ENCODE peak calls at places on chromosomes 6 and 20, in four cellular contexts. One of them, this sample, is unnamed.

GRCh38 chr20:19114410-19114809 is 98.0 kb upstream of the SLC24A3 start:
- DNase-seq in neuronal stem cell: no peak
- DNase-seq in mesenchymal stem cell: no peak
- DNase-seq in trophoblast cell: no peak
- DNase-seq in this sample: no peak

GRCh38 chr6:45686841-45687569 is 309.3 kb upstream of the SUPT3H start:
- DNase-seq in mesenchymal stem cell: no peak
- DNase-seq in trophoblast cell: no peak
- DNase-seq in neuronal stem cell: no peak
- DNase-seq in this sample: no peak

GRCh38 chr6:87378947-87379346 is 28.8 kb upstream of the CFAP206 start:
- DNase-seq in trophoblast cell: no peak
- DNase-seq in neuronal stem cell: no peak
- DNase-seq in mesenchymal stem cell: no peak
- DNase-seq in this sample: no peak

GRCh38 chr6:36526066-36526465 is 21.2 kb downstream of the STK38 start:
- DNase-seq in neuronal stem cell: no peak
- DNase-seq in mesenchymal stem cell: no peak
- DNase-seq in trophoblast cell: no peak
- DNase-seq in this sample: no peak

GRCh38 chr20:48205281-48205782 is 420.1 kb upstream of the SULF2 start:
- DNase-seq in neuronal stem cell: no peak
- DNase-seq in trophoblast cell: no peak
- DNase-seq in mesenchymal stem cell: no peak
- DNase-seq in this sample: no peak

GRCh38 chr6:41185991-41186675 is 14.8 kb downstream of the TREML2 start:
- DNase-seq in mesenchymal stem cell: no peak
- DNase-seq in neuronal stem cell: no peak
- DNase-seq in trophoblast cell: no peak
- DNase-seq in this sample: no peak

GRCh38 chr6:116229287-116229913 is 24.5 kb downstream of the TSPYL4 start:
- DNase-seq in mesenchymal stem cell: peak; percentile 71
- DNase-seq in neuronal stem cell: peak; percentile 92
- DNase-seq in trophoblast cell: no peak
- DNase-seq in this sample: peak; percentile 97

GRCh38 chr20:57589123-57589727 is 28.3 kb downstream of the PCK1 start:
- DNase-seq in trophoblast cell: no peak
- DNase-seq in mesenchymal stem cell: no peak
- DNase-seq in neuronal stem cell: no peak
- DNase-seq in this sample: no peak

GRCh38 chr6:133262804-133263203 is 21.6 kb downstream of the EYA4 start:
- DNase-seq in neuronal stem cell: no peak
- DNase-seq in mesenchymal stem cell: no peak
- DNase-seq in trophoblast cell: no peak
- DNase-seq in this sample: no peak

GRCh38 chr6:156359912-156360311 is 417.3 kb upstream of the ARID1B start:
- DNase-seq in trophoblast cell: no peak
- DNase-seq in neuronal stem cell: no peak
- DNase-seq in mesenchymal stem cell: no peak
- DNase-seq in this sample: peak; percentile 81

GRCh38 chr6:34240329-34241248 is 3.9 kb downstream of the HMGA1 start:
- DNase-seq in neuronal stem cell: no peak
- DNase-seq in mesenchymal stem cell: no peak
- DNase-seq in trophoblast cell: no peak
- DNase-seq in this sample: no peak

GRCh38 chr6:37021356-37022129 is 16.1 kb downstream of the FGD2 start:
- DNase-seq in mesenchymal stem cell: peak; percentile 62
- DNase-seq in trophoblast cell: no peak
- DNase-seq in neuronal stem cell: no peak
- DNase-seq in this sample: peak; percentile 63

DNA sequence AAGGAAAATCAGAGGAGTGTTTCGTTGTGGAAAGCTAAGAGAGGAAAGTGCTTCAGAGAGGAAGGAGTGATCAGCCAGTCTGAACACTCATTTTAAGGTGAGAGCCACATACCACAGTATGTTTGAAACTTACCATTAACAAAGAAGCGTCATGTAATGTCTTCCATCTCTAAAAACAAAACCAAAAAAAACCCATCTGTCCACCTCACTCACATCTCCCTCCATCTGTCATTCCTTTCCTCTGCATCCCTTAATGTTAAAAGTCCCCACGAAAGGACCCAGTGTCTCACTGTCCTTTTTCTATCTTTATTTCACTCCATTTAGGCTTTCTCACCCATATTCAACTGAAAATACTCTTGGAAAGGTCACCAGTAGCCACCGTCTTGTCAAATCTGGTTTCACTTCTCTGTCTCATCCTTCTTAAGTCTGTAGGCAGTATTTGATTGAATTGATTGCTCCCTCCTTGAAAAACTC is 59.4 kb upstream of the GNRH2 start:
- DNase-seq in trophoblast cell: no peak
- DNase-seq in mesenchymal stem cell: no peak
- DNase-seq in neuronal stem cell: no peak
- DNase-seq in this sample: no peak
- H3K4me2 ChIP-seq in trophoblast cell: no peak overlapping the region
- H3K4me2 ChIP-seq in mesenchymal stem cell: no peak overlapping the region
- H3K4me2 ChIP-seq in neuronal stem cell: no peak overlapping the region
- H3K4me2 ChIP-seq in this sample: no peak overlapping the region

GRCh38 chr6:89081423-89082322 is 1.1 kb downstream of the PNRC1 start:
- DNase-seq in mesenchymal stem cell: peak; percentile 96
- DNase-seq in neuronal stem cell: peak; percentile 89
- DNase-seq in trophoblast cell: peak; percentile 86
- DNase-seq in this sample: peak; percentile 92
- H2AFZ ChIP-seq in mesenchymal stem cell: no peak overlapping the region
- H2AFZ ChIP-seq in neuronal stem cell: peak overlapping the region; percentile 91
- H2AFZ ChIP-seq in trophoblast cell: peak overlapping the region; percentile 83
- H2AFZ ChIP-seq in this sample: no peak overlapping the region

GRCh38 chr20:1880529-1881239 is 14.5 kb upstream of the SIRPA start:
- DNase-seq in mesenchymal stem cell: no peak
- DNase-seq in trophoblast cell: no peak
- DNase-seq in neuronal stem cell: no peak
- DNase-seq in this sample: no peak
- H2BK12ac ChIP-seq in mesenchymal stem cell: no peak overlapping the region
- H2BK12ac ChIP-seq in trophoblast cell: no peak overlapping the region
- H2BK12ac ChIP-seq in neuronal stem cell: no peak overlapping the region
- H2BK12ac ChIP-seq in this sample: no peak overlapping the region

GRCh38 chr6:149924933-149925252 is 2.0 kb upstream of the RAET1G start:
- DNase-seq in trophoblast cell: no peak
- DNase-seq in mesenchymal stem cell: no peak
- DNase-seq in neuronal stem cell: no peak
- DNase-seq in this sample: no peak
- H3K4me2 ChIP-seq in trophoblast cell: no peak overlapping the region
- H3K4me2 ChIP-seq in mesenchymal stem cell: no peak overlapping the region
- H3K4me2 ChIP-seq in neuronal stem cell: no peak overlapping the region
- H3K4me2 ChIP-seq in this sample: no peak overlapping the region

GRCh38 chr20:35232575-35232974 is 6.1 kb downstream of the MMP24 start:
- DNase-seq in mesenchymal stem cell: peak; percentile 11
- DNase-seq in neuronal stem cell: no peak
- DNase-seq in trophoblast cell: no peak
- DNase-seq in this sample: no peak
- H2AFZ ChIP-seq in mesenchymal stem cell: no peak overlapping the region
- H2AFZ ChIP-seq in neuronal stem cell: no peak overlapping the region
- H2AFZ ChIP-seq in trophoblast cell: no peak overlapping the region
- H2AFZ ChIP-seq in this sample: no peak overlapping the region

DNA sequence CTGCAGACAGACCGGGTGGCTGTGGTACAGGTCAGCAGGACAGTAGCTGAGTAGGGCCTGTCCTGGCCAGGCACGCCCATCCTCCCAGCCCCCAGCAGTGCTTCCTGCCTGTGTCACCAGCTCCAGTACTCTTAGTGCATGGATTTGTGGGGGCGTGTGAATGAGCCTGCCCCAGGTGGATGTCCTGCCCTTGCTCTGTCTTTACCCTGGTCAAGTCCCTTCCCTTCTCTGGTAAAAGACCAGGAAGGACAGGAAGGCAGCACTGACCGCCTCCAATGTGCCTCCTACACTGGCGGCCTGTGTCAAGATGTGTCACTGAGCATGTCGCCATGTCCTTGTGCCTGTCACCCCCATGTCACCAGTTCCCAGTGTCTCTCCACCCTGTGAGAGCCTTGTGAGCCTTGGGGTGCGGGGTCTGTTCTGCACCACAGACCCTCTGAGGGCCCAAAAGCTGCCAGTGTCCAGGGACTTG is 11.9 kb downstream of the TEAD3 start:
- DNase-seq in mesenchymal stem cell: no peak
- DNase-seq in neuronal stem cell: no peak
- DNase-seq in trophoblast cell: no peak
- DNase-seq in this sample: peak; percentile 67
- H2BK12ac ChIP-seq in mesenchymal stem cell: peak overlapping the region; percentile 93
- H2BK12ac ChIP-seq in neuronal stem cell: peak overlapping the region; percentile 98
- H2BK12ac ChIP-seq in trophoblast cell: peak overlapping the region; percentile 85
- H2BK12ac ChIP-seq in this sample: peak overlapping the region; percentile 24

GRCh38 chr6:26043389-26044139 is 43.7 kb upstream of the HFE start:
- DNase-seq in mesenchymal stem cell: no peak
- DNase-seq in trophoblast cell: peak; percentile 68
- DNase-seq in neuronal stem cell: peak; percentile 78
- DNase-seq in this sample: no peak
- H3K4me2 ChIP-seq in mesenchymal stem cell: no peak overlapping the region
- H3K4me2 ChIP-seq in trophoblast cell: peak overlapping the region; percentile 71
- H3K4me2 ChIP-seq in neuronal stem cell: peak overlapping the region; percentile 43
- H3K4me2 ChIP-seq in this sample: peak overlapping the region; percentile 28

GRCh38 chr6:112342511-112342910 is 4.6 kb upstream of the RFPL4B start:
- DNase-seq in neuronal stem cell: no peak
- DNase-seq in trophoblast cell: no peak
- DNase-seq in mesenchymal stem cell: no peak
- DNase-seq in this sample: no peak
- H2AFZ ChIP-seq in neuronal stem cell: no peak overlapping the region
- H2AFZ ChIP-seq in trophoblast cell: no peak overlapping the region
- H2AFZ ChIP-seq in mesenchymal stem cell: no peak overlapping the region
- H2AFZ ChIP-seq in this sample: no peak overlapping the region

This sample was measured in H9.